ENCODE peak calls at places on chromosomes 4 and X, in eight cellular contexts. D is sigmoid colon; Y is BE2C; O is mesenchymal stem cell; Z is aorta; H is heart left ventricle; J is CD8-positive, alpha-beta T cell; I is endodermal cell. R is an unnamed sample. For H3K4me1, the result is how much of the 10 kb centered on the place peaks cover.

GRCh38 chrX:31423575-31424284 is 351.9 kb upstream of the FTHL17 start:
- DNase-seq in D (no peak), Y (peak), O (peak), Z (no peak), H (no peak), J (no peak), I (peak), R (no peak)

GRCh38 chr4:143554728-143555597 is 41.5 kb downstream of the SMARCA5 start:
- DNase-seq in D (no peak), Y (no peak), O (no peak), Z (no peak), H (no peak), J (no peak), I (no peak), R (no peak)

GRCh38 chrX:30215357-30215843 is at the start of gene MAGEB2:
- DNase-seq in D (no peak), Y (peak), O (no peak), Z (no peak), H (no peak), J (no peak), I (no peak), R (no peak)

GRCh38 chr4:118224239-118224829 is 128.5 kb downstream of the PRSS12 start:
- DNase-seq in D (no peak), Y (no peak), O (peak), Z (no peak), H (no peak), J (no peak), I (no peak), R (no peak)

GRCh38 chrX:42930951-42931350 is 153.0 kb upstream of the PPP1R2C start:
- DNase-seq in D (no peak), Y (no peak), O (no peak), Z (no peak), H (no peak), J (no peak), I (no peak), R (no peak)

GRCh38 chrX:75291611-75292010 is 17.7 kb downstream of the UPRT start:
- DNase-seq in D (no peak), Y (no peak), O (no peak), Z (no peak), H (no peak), J (no peak), I (no peak), R (no peak)

GRCh38 chr4:138090145-138090917 is 151.8 kb downstream of the SLC7A11 start:
- DNase-seq in D (peak), Y (peak), O (peak), Z (no peak), H (no peak), J (no peak), I (peak), R (peak)

GRCh38 chr4:10025230-10025806 is 4.0 kb upstream of the SLC2A9 start:
- DNase-seq in D (no peak), Y (no peak), O (no peak), Z (no peak), H (no peak), J (no peak), I (peak), R (no peak)

GRCh38 chr4:128524311-128524710 is 236.7 kb upstream of the PGRMC2 start:
- DNase-seq in D (no peak), Y (no peak), O (peak), Z (peak), H (peak), J (no peak), I (no peak), R (no peak)

GRCh38 chr4:48796927-48797679 is 17.0 kb upstream of the FRYL start:
- DNase-seq in D (no peak), Y (no peak), O (no peak), Z (no peak), H (no peak), J (no peak), I (no peak), R (no peak)
- H3K4me1 ChIP-seq in D (under half), Y (under half), O (under half), Z (under half), H (under half), J (under half), I (under half), R (under half)

DNA sequence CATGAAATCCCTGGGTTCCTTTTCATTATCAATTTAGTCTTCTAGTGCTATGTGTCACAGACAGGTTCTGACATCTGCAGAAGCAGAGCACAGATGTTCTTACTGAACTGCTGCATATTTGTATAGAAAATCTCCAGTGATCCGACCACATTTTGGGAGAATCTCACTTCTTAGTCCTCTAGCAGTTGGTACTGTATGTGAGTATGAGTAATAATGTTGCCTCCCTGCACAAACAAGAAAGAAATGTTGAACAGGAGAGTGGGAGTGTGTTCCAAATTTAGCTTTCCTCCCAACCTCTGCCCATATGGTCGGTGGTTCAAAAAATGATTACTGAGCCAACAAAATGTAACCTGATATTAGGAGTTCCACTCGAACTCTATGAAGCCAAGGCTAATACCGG is 165.3 kb upstream of the GPC4 start:
- DNase-seq in D (no peak), Y (no peak), O (no peak), Z (no peak), H (no peak), J (no peak), I (no peak), R (no peak)
- H3K4me1 ChIP-seq in D (under half), Y (under half), O (under half), Z (under half), H (under half), J (under half), I (under half), R (under half)

DNA sequence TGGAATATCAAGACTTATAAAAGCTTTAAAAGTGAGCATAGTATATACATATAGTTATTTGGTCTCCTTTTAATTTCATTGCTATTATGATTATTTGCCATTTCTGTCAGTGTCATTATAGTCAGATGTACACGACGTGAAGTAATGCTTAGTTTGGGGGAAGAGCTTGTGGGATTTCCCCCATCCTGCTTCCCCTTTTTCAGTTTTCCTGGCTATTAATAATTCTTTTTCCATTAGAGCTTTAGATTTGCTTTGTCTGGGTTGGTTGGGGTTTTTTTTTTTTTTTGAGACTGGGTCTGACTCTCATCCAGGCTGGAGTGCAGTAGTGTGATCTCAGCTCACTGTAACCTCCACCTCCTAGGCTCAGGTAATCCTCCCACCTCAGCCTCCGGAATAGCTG is 5.4 kb downstream of the ABCE1 start:
- DNase-seq in D (no peak), Y (no peak), O (no peak), Z (no peak), H (no peak), J (no peak), I (no peak), R (no peak)
- H3K4me1 ChIP-seq in D (under half), Y (under half), O (under half), Z (under half), H (under half), J (under half), I (under half), R (under half)

GRCh38 chrX:100494974-100495373 is 84.9 kb upstream of the PCDH19 start:
- DNase-seq in D (no peak), Y (no peak), O (no peak), Z (no peak), H (no peak), J (no peak), I (no peak), R (no peak)

GRCh38 chrX:100491174-100491573 is 81.1 kb upstream of the PCDH19 start:
- DNase-seq in D (no peak), Y (no peak), O (no peak), Z (no peak), H (no peak), J (no peak), I (no peak), R (no peak)

DNA sequence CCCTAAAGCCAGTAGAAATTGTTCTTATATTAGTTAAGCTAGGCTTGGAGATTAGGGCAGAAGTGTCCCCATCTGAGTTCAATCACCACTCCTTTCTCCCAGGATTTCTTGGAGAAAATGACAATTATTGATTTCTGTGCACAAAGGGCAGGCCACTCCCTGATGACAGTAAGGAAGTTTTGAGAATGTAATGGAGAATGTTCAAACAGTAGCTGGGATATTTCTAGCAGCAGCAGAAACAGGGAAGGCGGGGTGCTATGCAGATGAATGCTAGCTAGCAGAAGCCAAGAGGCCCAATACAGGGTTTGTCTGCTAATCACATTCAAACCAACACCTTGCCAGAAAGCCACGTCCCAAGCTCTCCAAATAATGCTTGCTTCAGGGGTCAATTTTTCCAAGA is 84.5 kb upstream of the PCDH19 start:
- DNase-seq in D (no peak), Y (no peak), O (no peak), Z (no peak), H (no peak), J (no peak), I (no peak), R (no peak)
- H3K4me1 ChIP-seq in D (under half), Y (under half), O (under half), Z (under half), H (under half), J (under half), I (under half), R (under half)

GRCh38 chrX:14884714-14885113 is 11.5 kb downstream of the MOSPD2 start:
- DNase-seq in D (no peak), Y (no peak), O (no peak), Z (no peak), H (no peak), J (no peak), I (no peak), R (no peak)

GRCh38 chrX:14883826-14884225 is 10.6 kb downstream of the MOSPD2 start:
- DNase-seq in D (no peak), Y (no peak), O (no peak), Z (no peak), H (no peak), J (no peak), I (no peak), R (no peak)

DNA sequence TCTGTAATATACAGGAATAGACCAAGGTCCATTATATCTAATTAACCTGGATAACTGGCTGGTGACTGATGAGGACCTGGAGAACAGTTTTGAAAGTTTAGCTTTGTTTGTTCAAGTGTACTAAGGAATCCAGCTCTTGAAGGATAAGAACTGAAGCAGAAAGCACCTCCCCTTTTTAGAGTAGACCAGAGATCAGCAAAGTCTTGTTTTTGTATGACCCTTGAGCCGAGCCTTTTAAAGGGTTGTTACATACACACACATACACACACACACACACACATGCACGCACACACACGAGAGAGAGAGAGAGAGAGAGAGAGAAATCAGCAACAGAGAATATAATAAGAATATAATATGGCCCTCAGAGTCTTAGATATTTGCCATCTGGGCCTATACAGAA is 13.0 kb downstream of the MOSPD2 start:
- DNase-seq in D (no peak), Y (no peak), O (no peak), Z (no peak), H (no peak), J (no peak), I (no peak), R (no peak)
- H3K4me1 ChIP-seq in D (under half), Y (under half), O (under half), Z (under half), H (under half), J (under half), I (under half), R (under half)

DNA sequence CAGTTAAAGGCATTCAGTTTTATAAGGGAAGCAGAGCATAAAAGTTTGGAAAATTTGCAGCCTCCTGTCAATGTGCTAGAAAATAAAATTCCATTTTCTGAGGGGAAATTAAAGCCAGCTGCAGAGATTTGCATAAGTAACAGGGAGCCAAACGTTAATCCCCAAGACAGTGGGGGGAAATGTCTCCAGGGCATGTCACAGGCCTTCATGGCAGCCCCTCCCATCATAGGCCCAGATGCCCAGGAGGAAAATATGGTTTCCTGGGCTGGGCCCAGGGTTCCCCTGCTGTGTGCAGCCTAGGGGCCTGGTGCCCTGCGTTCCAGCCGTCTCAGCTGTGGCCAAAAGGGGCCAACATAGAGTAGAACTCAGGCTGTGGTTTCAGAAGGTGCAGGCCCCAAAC is 9.3 kb downstream of the RNF4 start:
- DNase-seq in D (no peak), Y (no peak), O (no peak), Z (no peak), H (no peak), J (no peak), I (no peak), R (no peak)
- H3K4me1 ChIP-seq in D (under half), Y (under half), O (under half), Z (under half), H (under half), J (half or more), I (under half), R (half or more)

GRCh38 chr4:169184686-169185085 is 86.1 kb downstream of the SH3RF1 start:
- DNase-seq in D (no peak), Y (no peak), O (no peak), Z (no peak), H (no peak), J (no peak), I (no peak), R (no peak)

GRCh38 chr4:169185133-169185956 is 85.4 kb downstream of the SH3RF1 start:
- DNase-seq in D (no peak), Y (no peak), O (no peak), Z (no peak), H (no peak), J (no peak), I (no peak), R (no peak)

GRCh38 chr4:169184236-169184635 is 86.5 kb downstream of the SH3RF1 start:
- DNase-seq in D (no peak), Y (no peak), O (no peak), Z (no peak), H (no peak), J (no peak), I (no peak), R (no peak)

GRCh38 chr4:169189372-169189771 is 81.4 kb downstream of the SH3RF1 start:
- DNase-seq in D (no peak), Y (no peak), O (no peak), Z (no peak), H (no peak), J (no peak), I (no peak), R (no peak)

GRCh38 chr4:169188204-169188603 is 82.6 kb downstream of the SH3RF1 start:
- DNase-seq in D (no peak), Y (no peak), O (no peak), Z (no peak), H (no peak), J (no peak), I (no peak), R (no peak)
- H3K4me1 ChIP-seq in D (under half), Y (under half), O (under half), Z (under half), H (under half), J (under half), I (under half), R (under half)

GRCh38 chrX:118352566-118352965 is 6.7 kb downstream of the WDR44 start:
- DNase-seq in D (no peak), Y (no peak), O (no peak), Z (no peak), H (no peak), J (no peak), I (no peak), R (no peak)
- H3K4me1 ChIP-seq in D (under half), Y (under half), O (under half), Z (under half), H (under half), J (half or more), I (under half), R (under half)

DNA sequence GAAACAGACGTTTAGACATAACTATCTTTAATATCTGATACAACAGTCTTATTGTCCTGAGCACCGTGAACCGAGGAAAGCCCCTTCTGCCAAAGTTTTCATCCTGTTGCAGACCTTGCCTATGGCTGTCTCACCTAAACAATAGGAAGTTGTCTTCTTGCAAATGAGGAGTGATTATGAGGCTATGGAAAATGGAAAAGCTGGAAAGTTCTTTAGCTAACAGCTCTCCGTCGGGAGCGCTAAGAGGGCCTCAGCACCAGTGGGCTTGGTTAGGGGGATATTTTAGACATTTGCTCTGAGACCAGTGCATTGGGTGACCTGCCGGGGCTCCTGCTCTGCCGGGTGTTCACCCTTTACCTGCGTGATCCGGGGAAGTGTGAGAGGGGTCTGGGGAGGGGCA is 28.4 kb downstream of the TMEM131L start:
- DNase-seq in D (no peak), Y (no peak), O (no peak), Z (no peak), H (no peak), J (no peak), I (no peak), R (no peak)
- H3K4me1 ChIP-seq in D (under half), Y (under half), O (under half), Z (under half), H (under half), J (half or more), I (under half), R (half or more)

DNA sequence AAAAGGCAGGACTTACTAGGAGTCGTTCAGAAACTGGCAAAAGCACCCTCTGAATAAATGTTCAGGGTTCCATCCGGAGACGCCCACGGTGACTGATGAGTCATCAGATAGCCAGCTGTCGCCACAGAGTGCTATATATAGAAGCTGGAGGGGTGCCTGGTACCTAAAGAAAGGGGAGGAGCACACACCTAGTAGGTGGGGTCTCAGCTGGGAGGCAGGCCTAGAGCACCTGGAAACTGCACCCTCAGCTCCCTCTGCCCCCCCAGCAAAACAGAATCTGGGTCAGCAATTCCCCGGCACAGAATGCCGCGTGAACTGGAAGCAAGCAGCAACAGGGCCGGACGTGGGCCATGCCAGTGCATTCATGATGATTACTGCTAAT is 242.0 kb downstream of the BCOR start:
- DNase-seq in D (no peak), Y (peak), O (peak), Z (peak), H (no peak), J (peak), I (peak), R (no peak)
- H3K4me1 ChIP-seq in D (under half), Y (under half), O (under half), Z (under half), H (under half), J (under half), I (under half), R (under half)

R was measured in gastrocnemius medialis.